ENCODE peak calls at places on chromosomes 1 and 21, in four cellular contexts. N is HEK293T, O is WTC11, X is K562. C is an unnamed sample.

GRCh38 chr1:39087109-39087834 is 61.1 kb downstream of the NDUFS5 start:
- DNase-seq in N (no peak), X (no peak), O (no peak), C (no peak)

GRCh38 chr1:96955307-96956012 is 233.9 kb downstream of the PTBP2 start:
- DNase-seq in O (no peak), X (no peak), N (no peak), C (no peak)

GRCh38 chr1:41742219-41742618 is 176.5 kb downstream of the HIVEP3 start:
- DNase-seq in N (no peak), X (no peak), O (no peak), C (no peak)

GRCh38 chr1:117616356-117616755 is 10.5 kb downstream of the TENT5C start:
- DNase-seq in O (no peak), N (no peak), X (no peak), C (no peak)

GRCh38 chr1:235069577-235070563 is 58.8 kb downstream of the TOMM20 start:
- DNase-seq in N (no peak), X (no peak), O (no peak), C (peak)

GRCh38 chr1:51877434-51878306 is 857 bp downstream of the NRDC start:
- DNase-seq in O (no peak), N (peak), X (no peak), C (no peak)

GRCh38 chr1:155250633-155251449 is 4.4 kb downstream of the ENTREP3 start:
- DNase-seq in O (peak), X (peak), N (peak), C (peak)

GRCh38 chr1:34879230-34879629 is 19.7 kb upstream of the SMIM12 start:
- DNase-seq in X (no peak), N (no peak), O (peak), C (peak)

GRCh38 chr1:30780409-30780808 is 22.8 kb upstream of the LAPTM5 start:
- DNase-seq in N (no peak), O (no peak), X (no peak), C (no peak)

GRCh38 chr1:19113362-19114092 is 96.5 kb downstream of the UBR4 start:
- DNase-seq in O (no peak), X (peak), N (peak), C (peak)

GRCh38 chr1:23964790-23965740 is 5.4 kb downstream of the PNRC2 start:
- DNase-seq in N (no peak), X (no peak), O (no peak), C (no peak)

GRCh38 chr1:88998716-88999115 is 6.3 kb upstream of the KYAT3 start:
- DNase-seq in O (no peak), X (peak), N (peak), C (peak)

GRCh38 chr1:246583056-246583440 is 16.8 kb downstream of the CNST start:
- DNase-seq in N (no peak), O (no peak), X (no peak), C (no peak)

GRCh38 chr1:43233631-43234030 is 36.2 kb upstream of the TMEM125 start:
- DNase-seq in O (no peak), N (no peak), X (no peak), C (no peak)

GRCh38 chr21:35026617-35027557 is 22.2 kb downstream of the RUNX1 start:
- DNase-seq in O (peak), X (peak), N (no peak), C (peak)

GRCh38 chr21:38343691-38344090 is 86.9 kb downstream of the KCNJ15 start:
- DNase-seq in N (no peak), X (no peak), O (no peak), C (no peak)

GRCh38 chr1:15755643-15756040 is 3.0 kb upstream of the FBLIM1 start:
- DNase-seq in N (no peak), X (no peak), O (no peak), C (no peak)

GRCh38 chr1:166383137-166383536 is 216.3 kb upstream of the FAM78B start:
- DNase-seq in N (no peak), X (no peak), O (peak), C (no peak)

GRCh38 chr1:168637350-168637991 is 61.1 kb downstream of the XCL1 start:
- DNase-seq in X (peak), O (no peak), N (peak), C (peak)

GRCh38 chr1:19179597-19180271 is 30.3 kb downstream of the UBR4 start:
- DNase-seq in N (peak), X (peak), O (no peak), C (peak)

GRCh38 chr1:246373828-246374569 is 133.1 kb downstream of the SMYD3 start:
- DNase-seq in O (no peak), N (no peak), X (no peak), C (no peak)

GRCh38 chr1:206655471-206655882 is 20.1 kb downstream of the DYRK3 start:
- DNase-seq in O (no peak), N (no peak), X (no peak), C (no peak)

GRCh38 chr1:243621973-243622372 is 228.1 kb downstream of the AKT3 start:
- DNase-seq in N (no peak), X (no peak), O (no peak), C (no peak)
- TF ChIP-seq ELF4 in N (no peak), X (no peak), O (no peak), C (no peak)

GRCh38 chr21:42983869-42984268 is 9.5 kb downstream of the PKNOX1 start:
- DNase-seq in X (no peak), O (no peak), N (no peak), C (no peak)

GRCh38 chr21:42983102-42983501 is 8.7 kb downstream of the PKNOX1 start:
- DNase-seq in O (no peak), X (no peak), N (no peak), C (no peak)

GRCh38 chr21:42990251-42990650 is 15.9 kb downstream of the PKNOX1 start:
- DNase-seq in O (no peak), N (no peak), X (no peak), C (no peak)

GRCh38 chr21:42988234-42988965 is 14.0 kb downstream of the PKNOX1 start:
- DNase-seq in O (no peak), X (no peak), N (no peak), C (no peak)

DNA sequence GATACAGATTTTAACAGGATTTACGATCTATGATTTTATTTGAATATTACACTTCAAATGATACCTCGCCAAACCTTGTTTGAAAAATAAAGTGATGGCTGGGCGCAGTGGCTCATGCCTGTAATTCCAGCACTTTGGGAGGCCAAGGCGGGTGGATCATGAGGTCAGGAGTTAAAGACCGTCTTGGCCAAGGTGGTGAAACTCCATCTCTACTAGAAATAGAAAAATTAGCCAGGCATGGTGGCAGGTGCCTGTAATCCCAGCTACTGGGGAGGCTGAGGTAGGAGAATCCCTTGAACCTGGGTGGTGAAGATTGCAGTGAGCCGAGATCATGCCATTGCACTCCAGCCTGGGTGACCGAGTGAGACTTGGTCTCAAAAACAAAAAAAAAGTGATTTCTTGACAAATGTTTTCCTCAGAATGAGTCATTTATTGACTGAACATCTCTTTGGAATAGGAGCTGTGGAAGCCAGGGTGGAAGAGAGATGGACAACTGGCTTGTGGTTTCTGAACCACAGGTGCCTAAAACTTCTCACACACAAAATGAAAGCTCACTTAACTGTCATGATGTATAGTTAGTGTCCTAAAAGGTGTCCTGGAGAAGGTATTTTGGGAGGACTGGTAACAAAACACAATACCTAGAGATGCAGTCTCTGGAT is 11.9 kb downstream of the PKNOX1 start:
- DNase-seq in N (no peak), X (no peak), O (no peak), C (no peak)
- TF ChIP-seq ELF4 in N (no peak), X (no peak), O (no peak), C (no peak)

GRCh38 chr1:9869831-9870251 is 40.2 kb downstream of the CTNNBIP1 start:
- DNase-seq in X (no peak), O (no peak), N (no peak), C (no peak)

GRCh38 chr1:9865745-9866144 is 42.0 kb upstream of the CLSTN1 start:
- DNase-seq in X (no peak), O (no peak), N (no peak), C (no peak)

GRCh38 chr1:9868244-9868590 is 41.9 kb downstream of the CTNNBIP1 start:
- DNase-seq in X (no peak), N (no peak), O (no peak), C (no peak)

GRCh38 chr1:9866836-9867235 is 43.1 kb upstream of the CLSTN1 start:
- DNase-seq in X (no peak), O (no peak), N (no peak), C (no peak)

DNA sequence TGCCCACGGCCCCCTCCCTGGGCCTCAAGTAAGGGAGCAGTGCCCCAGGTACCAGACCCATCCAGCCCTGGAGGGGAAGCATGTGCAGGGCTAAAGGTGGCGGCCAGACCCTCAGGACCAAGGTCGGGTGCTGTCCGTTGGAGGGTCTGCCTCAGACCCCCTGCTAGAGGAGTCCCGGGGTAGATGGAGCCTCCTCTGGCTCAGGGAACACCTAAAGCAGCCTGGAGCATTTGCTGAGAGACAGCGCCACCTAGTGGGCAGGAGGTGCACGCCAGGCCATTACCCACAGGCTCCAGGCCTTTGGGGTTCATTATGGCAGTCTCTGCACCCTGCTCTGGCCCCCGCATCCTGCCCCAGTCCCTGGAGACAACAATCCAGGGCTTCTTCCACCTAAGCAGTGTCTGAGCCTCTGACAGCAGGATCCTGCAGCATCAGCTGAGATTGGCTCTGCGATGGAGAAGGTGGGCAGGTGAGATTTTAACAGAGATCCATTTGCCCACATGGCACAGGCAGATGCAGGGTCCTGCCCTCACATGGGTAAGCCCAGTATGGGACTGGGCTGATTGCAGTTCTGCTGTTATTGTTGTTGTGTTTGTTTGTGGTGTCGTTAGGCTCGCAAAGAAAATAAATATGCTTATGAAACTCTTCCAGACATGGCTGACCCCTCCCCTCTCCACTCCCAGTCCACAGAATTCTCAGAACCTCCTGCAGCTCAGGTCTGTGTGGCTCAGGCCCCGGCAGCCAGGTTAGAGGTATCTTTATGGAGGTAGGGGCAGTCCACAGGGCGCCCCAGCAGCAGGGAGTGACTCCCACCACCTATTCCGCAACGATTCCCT is 42.4 kb downstream of the CTNNBIP1 start:
- DNase-seq in O (peak), X (peak), N (peak), C (peak)
- TF ChIP-seq ELF4 in O (no peak), X (no peak), N (no peak), C (no peak)

GRCh38 chr21:45011911-45012660 is 62.3 kb upstream of the ADARB1 start:
- DNase-seq in O (peak), X (no peak), N (no peak), C (peak)
- TF ChIP-seq ELF4 in O (no peak), X (no peak), N (no peak), C (no peak)